ENCODE peak calls at places on chromosomes 12 and 14, in five cellular contexts. L is aorta, H is AG04450, X is RPMI7951, W is Karpas-422. M is an unnamed sample.

GRCh38 chr14:26841920-26842741 is 244.3 kb upstream of the NOVA1 start:
- DNase-seq in L (no peak), H (peak; percentile 0), X (peak; percentile 85), W (peak; percentile 19), M (peak; percentile 54)

GRCh38 chr12:51868821-51869489 is 18.9 kb upstream of the ANKRD33 start:
- DNase-seq in L (peak; percentile 77), H (no peak), X (no peak), W (no peak), M (no peak)

GRCh38 chr12:129190827-129191226 is 337.5 kb downstream of the GLT1D1 start:
- DNase-seq in L (no peak), H (no peak), X (no peak), W (no peak), M (no peak)

GRCh38 chr14:37796703-37797416 is 201.4 kb downstream of the TTC6 start:
- DNase-seq in L (no peak), H (no peak), X (no peak), W (no peak), M (no peak)

GRCh38 chr14:100321473-100322137 is 1.5 kb upstream of the SLC25A47 start:
- DNase-seq in L (no peak), H (no peak), X (no peak), W (no peak), M (no peak)

GRCh38 chr12:44459569-44459968 is 416.5 kb downstream of the NELL2 start:
- DNase-seq in L (no peak), H (no peak), X (no peak), W (no peak), M (no peak)

GRCh38 chr12:104602426-104602825 is 145.7 kb downstream of the CHST11 start:
- DNase-seq in L (no peak), H (no peak), X (no peak), W (no peak), M (no peak)

GRCh38 chr12:90058721-90059120 is 350.1 kb upstream of the ATP2B1 start:
- DNase-seq in L (no peak), H (peak; percentile 75), X (peak; percentile 63), W (no peak), M (no peak)

GRCh38 chr12:2682301-2683282 is 112.2 kb upstream of the FKBP4 start:
- DNase-seq in L (peak; percentile 69), H (peak; percentile 36), X (peak; percentile 67), W (peak; percentile 74), M (no peak)

GRCh38 chr12:99644629-99645028 is 2.9 kb upstream of the GARIN6 start:
- DNase-seq in L (no peak), H (no peak), X (no peak), W (no peak), M (no peak)

GRCh38 chr12:54394281-54394719 is 9.8 kb upstream of the ZNF385A start:
- DNase-seq in L (no peak), H (no peak), X (peak; percentile 46), W (peak; percentile 89), M (peak; percentile 77)

GRCh38 chr12:120012067-120012621 is 23.1 kb downstream of the BICDL1 start:
- DNase-seq in L (no peak), H (no peak), X (peak; percentile 16), W (peak; percentile 82), M (no peak)

GRCh38 chr14:73289729-73290128 is 52.4 kb downstream of the PAPLN start:
- DNase-seq in L (no peak), H (no peak), X (no peak), W (no peak), M (no peak)

GRCh38 chr12:6532051-6532926 is 2.0 kb upstream of the GAPDH start:
- DNase-seq in L (peak; percentile 87), H (peak; percentile 88), X (peak; percentile 99), W (peak; percentile 95), M (peak; percentile 76)

M was measured in ureter.